ENCODE peak calls at places on chromosome X, in nine cellular contexts. T, P, I, U, N, C, B, G and V are unnamed samples.

GRCh38 chrX:102950908-102951866 is 14.1 kb downstream of the RAB40AL start:
- DNase-seq in T (no peak), P (peak; percentile 35), I (peak; percentile 46), U (peak; percentile 42), N (peak; percentile 81), C (peak; percentile 26), B (peak; percentile 46), G (no peak), V (peak; percentile 57)

GRCh38 chrX:12421918-12422317 is 283.6 kb downstream of the FRMPD4 start:
- DNase-seq in T (no peak), P (no peak), I (no peak), U (no peak), N (no peak), C (no peak), B (no peak), G (no peak), V (no peak)

GRCh38 chrX:12440245-12440644 is 302.0 kb downstream of the FRMPD4 start:
- DNase-seq in T (no peak), P (no peak), I (no peak), U (no peak), N (no peak), C (no peak), B (no peak), G (no peak), V (no peak)

GRCh38 chrX:114626323-114626722 is 42.4 kb downstream of the HTR2C start:
- DNase-seq in T (no peak), P (peak; percentile 1), I (peak; percentile 16), U (peak; percentile 55), N (peak; percentile 39), C (no peak), B (peak; percentile 40), G (no peak), V (no peak)

GRCh38 chrX:20421275-20421674 is 154.6 kb upstream of the RPS6KA3 start:
- DNase-seq in T (no peak), P (no peak), I (no peak), U (no peak), N (no peak), C (no peak), B (no peak), G (no peak), V (no peak)

GRCh38 chrX:118627084-118627758 is 100.2 kb upstream of the IL13RA1 start:
- DNase-seq in T (no peak), P (no peak), I (peak; percentile 0), U (no peak), N (peak; percentile 60), C (no peak), B (peak; percentile 11), G (no peak), V (no peak)

GRCh38 chrX:47172549-47172948 is 21.1 kb upstream of the UBA1 start:
- DNase-seq in T (peak; percentile 76), P (no peak), I (no peak), U (no peak), N (no peak), C (no peak), B (no peak), G (no peak), V (no peak)

GRCh38 chrX:40154853-40155616 is 57.3 kb upstream of the BCOR start:
- DNase-seq in T (peak; percentile 93), P (no peak), I (peak; percentile 24), U (peak; percentile 80), N (peak; percentile 31), C (no peak), B (peak; percentile 52), G (no peak), V (peak; percentile 71)

GRCh38 chrX:153476628-153477027 is 6.3 kb upstream of the HAUS7 start:
- DNase-seq in T (peak; percentile 91), P (no peak), I (no peak), U (peak; percentile 68), N (no peak), C (no peak), B (peak; percentile 37), G (no peak), V (no peak)

GRCh38 chrX:46574941-46575381 is 1.4 kb downstream of the CHST7 start:
- DNase-seq in T (no peak), P (no peak), I (no peak), U (peak; percentile 34), N (no peak), C (no peak), B (no peak), G (no peak), V (no peak)